ENCODE peak calls at places on chromosomes 6 and 20, in seven cellular contexts. One of them, this sample, is unnamed.

GRCh38 chr6:2264932-2265331 is 19.5 kb upstream of the GMDS start:
- DNase-seq in smooth muscle cell of the brain vasculature: no peak
- DNase-seq in AG08395: peak; percentile 18
- DNase-seq in brain microvascular endothelial cell: peak; percentile 30
- DNase-seq in RCC 7860: peak; percentile 47
- DNase-seq in activated T-helper 1 cell treated with anti-CD3 and anti-CD28 coated beads, Interleukin-2, amount 50 U/mL, for 16 hours: no peak
- DNase-seq in breast epithelium: no peak
- DNase-seq in this sample: no peak

GRCh38 chr20:31690124-31690666 is 32.5 kb downstream of the BCL2L1 start:
- DNase-seq in RCC 7860: no peak
- DNase-seq in brain microvascular endothelial cell: no peak
- DNase-seq in activated T-helper 1 cell treated with anti-CD3 and anti-CD28 coated beads, Interleukin-2, amount 50 U/mL, for 16 hours: no peak
- DNase-seq in breast epithelium: no peak
- DNase-seq in smooth muscle cell of the brain vasculature: no peak
- DNase-seq in AG08395: no peak
- DNase-seq in this sample: no peak

GRCh38 chr6:54916858-54917257 is 70.3 kb downstream of the FAM83B start:
- DNase-seq in activated T-helper 1 cell treated with anti-CD3 and anti-CD28 coated beads, Interleukin-2, amount 50 U/mL, for 16 hours: no peak
- DNase-seq in AG08395: peak; percentile 5
- DNase-seq in RCC 7860: peak; percentile 49
- DNase-seq in smooth muscle cell of the brain vasculature: no peak
- DNase-seq in breast epithelium: no peak
- DNase-seq in brain microvascular endothelial cell: no peak
- DNase-seq in this sample: no peak

GRCh38 chr20:61965606-61966491 is 99.8 kb downstream of the TAF4 start:
- DNase-seq in smooth muscle cell of the brain vasculature: no peak
- DNase-seq in brain microvascular endothelial cell: no peak
- DNase-seq in RCC 7860: no peak
- DNase-seq in breast epithelium: no peak
- DNase-seq in AG08395: no peak
- DNase-seq in activated T-helper 1 cell treated with anti-CD3 and anti-CD28 coated beads, Interleukin-2, amount 50 U/mL, for 16 hours: no peak
- DNase-seq in this sample: no peak

GRCh38 chr6:79239538-79240168 is 5.2 kb upstream of the HMGN3 start:
- DNase-seq in brain microvascular endothelial cell: no peak
- DNase-seq in AG08395: no peak
- DNase-seq in breast epithelium: no peak
- DNase-seq in RCC 7860: no peak
- DNase-seq in smooth muscle cell of the brain vasculature: no peak
- DNase-seq in activated T-helper 1 cell treated with anti-CD3 and anti-CD28 coated beads, Interleukin-2, amount 50 U/mL, for 16 hours: no peak
- DNase-seq in this sample: no peak

GRCh38 chr20:63176448-63177133 is 39.3 kb downstream of the YTHDF1 start:
- DNase-seq in AG08395: no peak
- DNase-seq in smooth muscle cell of the brain vasculature: no peak
- DNase-seq in brain microvascular endothelial cell: no peak
- DNase-seq in activated T-helper 1 cell treated with anti-CD3 and anti-CD28 coated beads, Interleukin-2, amount 50 U/mL, for 16 hours: no peak
- DNase-seq in breast epithelium: no peak
- DNase-seq in RCC 7860: no peak
- DNase-seq in this sample: no peak

GRCh38 chr6:75424610-75425548 is 68.7 kb downstream of the FILIP1 start:
- DNase-seq in AG08395: no peak
- DNase-seq in smooth muscle cell of the brain vasculature: no peak
- DNase-seq in breast epithelium: no peak
- DNase-seq in activated T-helper 1 cell treated with anti-CD3 and anti-CD28 coated beads, Interleukin-2, amount 50 U/mL, for 16 hours: no peak
- DNase-seq in RCC 7860: peak; percentile 16
- DNase-seq in brain microvascular endothelial cell: no peak
- DNase-seq in this sample: no peak

GRCh38 chr20:38548356-38549083 is 32.5 kb upstream of the ADIG start:
- DNase-seq in smooth muscle cell of the brain vasculature: no peak
- DNase-seq in brain microvascular endothelial cell: no peak
- DNase-seq in breast epithelium: no peak
- DNase-seq in AG08395: no peak
- DNase-seq in RCC 7860: no peak
- DNase-seq in activated T-helper 1 cell treated with anti-CD3 and anti-CD28 coated beads, Interleukin-2, amount 50 U/mL, for 16 hours: no peak
- DNase-seq in this sample: no peak

GRCh38 chr6:112409311-112409710 is 62.2 kb downstream of the RFPL4B start:
- DNase-seq in activated T-helper 1 cell treated with anti-CD3 and anti-CD28 coated beads, Interleukin-2, amount 50 U/mL, for 16 hours: no peak
- DNase-seq in smooth muscle cell of the brain vasculature: no peak
- DNase-seq in AG08395: peak; percentile 40
- DNase-seq in RCC 7860: no peak
- DNase-seq in brain microvascular endothelial cell: peak; percentile 9
- DNase-seq in breast epithelium: no peak
- DNase-seq in this sample: no peak

GRCh38 chr20:33386673-33387072 is 14.6 kb downstream of the CDK5RAP1 start:
- DNase-seq in smooth muscle cell of the brain vasculature: no peak
- DNase-seq in RCC 7860: no peak
- DNase-seq in breast epithelium: no peak
- DNase-seq in brain microvascular endothelial cell: no peak
- DNase-seq in AG08395: no peak
- DNase-seq in activated T-helper 1 cell treated with anti-CD3 and anti-CD28 coated beads, Interleukin-2, amount 50 U/mL, for 16 hours: no peak
- DNase-seq in this sample: no peak

GRCh38 chr6:121835662-121836061 is 400.2 kb downstream of the GJA1 start:
- DNase-seq in brain microvascular endothelial cell: no peak
- DNase-seq in smooth muscle cell of the brain vasculature: no peak
- DNase-seq in RCC 7860: no peak
- DNase-seq in breast epithelium: no peak
- DNase-seq in AG08395: no peak
- DNase-seq in activated T-helper 1 cell treated with anti-CD3 and anti-CD28 coated beads, Interleukin-2, amount 50 U/mL, for 16 hours: no peak
- DNase-seq in this sample: no peak

GRCh38 chr6:10725046-10725445 is 2.2 kb downstream of the TMEM14C start:
- DNase-seq in breast epithelium: no peak
- DNase-seq in AG08395: no peak
- DNase-seq in activated T-helper 1 cell treated with anti-CD3 and anti-CD28 coated beads, Interleukin-2, amount 50 U/mL, for 16 hours: no peak
- DNase-seq in smooth muscle cell of the brain vasculature: no peak
- DNase-seq in brain microvascular endothelial cell: no peak
- DNase-seq in RCC 7860: no peak
- DNase-seq in this sample: no peak

GRCh38 chr20:61458146-61458746 is 206.2 kb downstream of the CDH4 start:
- DNase-seq in brain microvascular endothelial cell: no peak
- DNase-seq in RCC 7860: no peak
- DNase-seq in activated T-helper 1 cell treated with anti-CD3 and anti-CD28 coated beads, Interleukin-2, amount 50 U/mL, for 16 hours: no peak
- DNase-seq in AG08395: no peak
- DNase-seq in smooth muscle cell of the brain vasculature: no peak
- DNase-seq in breast epithelium: no peak
- DNase-seq in this sample: no peak

GRCh38 chr6:166596741-166597507 is 10.4 kb upstream of the RAMACL start:
- DNase-seq in activated T-helper 1 cell treated with anti-CD3 and anti-CD28 coated beads, Interleukin-2, amount 50 U/mL, for 16 hours: no peak
- DNase-seq in breast epithelium: no peak
- DNase-seq in AG08395: no peak
- DNase-seq in smooth muscle cell of the brain vasculature: no peak
- DNase-seq in brain microvascular endothelial cell: no peak
- DNase-seq in RCC 7860: no peak
- DNase-seq in this sample: no peak

GRCh38 chr20:45727044-45727443 is 4.9 kb downstream of the SPINT4 start:
- DNase-seq in AG08395: no peak
- DNase-seq in breast epithelium: no peak
- DNase-seq in smooth muscle cell of the brain vasculature: no peak
- DNase-seq in activated T-helper 1 cell treated with anti-CD3 and anti-CD28 coated beads, Interleukin-2, amount 50 U/mL, for 16 hours: no peak
- DNase-seq in RCC 7860: no peak
- DNase-seq in brain microvascular endothelial cell: no peak
- DNase-seq in this sample: no peak

GRCh38 chr6:85747093-85747492 is 104.4 kb upstream of the SYNCRIP start:
- DNase-seq in RCC 7860: no peak
- DNase-seq in smooth muscle cell of the brain vasculature: no peak
- DNase-seq in brain microvascular endothelial cell: no peak
- DNase-seq in AG08395: no peak
- DNase-seq in activated T-helper 1 cell treated with anti-CD3 and anti-CD28 coated beads, Interleukin-2, amount 50 U/mL, for 16 hours: no peak
- DNase-seq in breast epithelium: no peak
- DNase-seq in this sample: no peak